ENCODE peak calls at places on chromosomes 6 and 20, in seven cellular contexts. O is GM23248, B is GM23338, W is OCI-LY7, T is PC-3, E is SK-N-SH, F is HCT116. U is an unnamed sample.

GRCh38 chr6:33160728-33161323 is 31.4 kb downstream of the COL11A2 start:
- DNase-seq in W (no peak), B (peak; percentile 61), T (peak; percentile 89), O (peak; percentile 92), F (peak; percentile 52), E (peak; percentile 21), U (no peak)

GRCh38 chr6:109296305-109296915 is 85.9 kb downstream of the CD164 start:
- DNase-seq in T (peak; percentile 35), B (no peak), F (no peak), O (peak; percentile 15), W (no peak), E (no peak), U (no peak)

GRCh38 chr6:149651056-149651455 is 2.5 kb upstream of the KATNA1 start:
- DNase-seq in F (no peak), O (no peak), E (no peak), B (no peak), T (no peak), W (peak; percentile 92), U (no peak)

GRCh38 chr6:106473807-106474206 is 113.3 kb downstream of the CRYBG1 start:
- DNase-seq in B (no peak), F (no peak), E (no peak), O (peak; percentile 85), W (no peak), T (peak; percentile 75), U (no peak)

GRCh38 chr6:48826884-48827701 is 636.0 kb downstream of the MMUT start:
- DNase-seq in B (no peak), T (peak; percentile 99), E (no peak), W (no peak), F (peak; percentile 99), O (peak; percentile 97), U (no peak)

GRCh38 chr20:2118783-2119182 is 17.2 kb downstream of the STK35 start:
- DNase-seq in B (no peak), F (no peak), O (no peak), W (no peak), T (no peak), E (no peak), U (no peak)

GRCh38 chr6:15036690-15037245 is 209.1 kb upstream of the JARID2 start:
- DNase-seq in W (no peak), F (no peak), E (peak; percentile 75), B (no peak), T (no peak), O (no peak), U (peak; percentile 34)

GRCh38 chr6:139686308-139686707 is 311.9 kb upstream of the CITED2 start:
- DNase-seq in O (peak; percentile 56), W (no peak), E (no peak), F (no peak), B (no peak), T (peak; percentile 44), U (no peak)

GRCh38 chr6:155708100-155708499 is 252.5 kb upstream of the NOX3 start:
- DNase-seq in F (no peak), B (no peak), E (peak; percentile 11), O (no peak), W (no peak), T (no peak), U (no peak)

GRCh38 chr20:15396900-15397299 is 1059.5 kb upstream of the FLRT3 start:
- DNase-seq in F (no peak), O (no peak), W (no peak), B (peak; percentile 53), T (no peak), E (no peak), U (peak; percentile 13)

DNA sequence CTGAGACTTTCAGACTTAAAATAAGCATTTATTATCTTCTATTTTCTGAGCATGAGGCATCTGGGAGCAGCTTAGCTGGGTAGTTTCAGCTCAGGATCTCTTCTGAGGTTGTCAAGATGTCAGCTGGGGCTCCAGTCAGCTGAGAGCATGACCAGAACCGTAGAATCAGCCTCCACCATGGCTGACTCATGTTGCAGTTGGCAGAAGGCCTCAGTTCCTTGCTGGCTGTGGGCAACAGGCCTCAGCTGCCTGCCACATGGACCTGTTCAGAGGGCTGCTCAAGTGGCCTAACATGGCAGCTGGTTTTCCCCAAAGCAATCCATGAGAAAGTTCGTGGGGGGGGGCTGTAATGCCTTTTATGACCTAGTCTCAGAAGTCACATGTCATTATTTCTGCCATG is 142.3 kb downstream of the LY86 start:
- DNase-seq in B (no peak), W (no peak), F (no peak), T (peak; percentile 71), O (peak; percentile 96), E (no peak), U (no peak)
- H3K27ac ChIP-seq in B (no peak overlapping the region), W (no peak overlapping the region), F (no peak overlapping the region), T (no peak overlapping the region), O (peak overlapping the region; percentile 54), E (no peak overlapping the region), U (no peak overlapping the region)

DNA sequence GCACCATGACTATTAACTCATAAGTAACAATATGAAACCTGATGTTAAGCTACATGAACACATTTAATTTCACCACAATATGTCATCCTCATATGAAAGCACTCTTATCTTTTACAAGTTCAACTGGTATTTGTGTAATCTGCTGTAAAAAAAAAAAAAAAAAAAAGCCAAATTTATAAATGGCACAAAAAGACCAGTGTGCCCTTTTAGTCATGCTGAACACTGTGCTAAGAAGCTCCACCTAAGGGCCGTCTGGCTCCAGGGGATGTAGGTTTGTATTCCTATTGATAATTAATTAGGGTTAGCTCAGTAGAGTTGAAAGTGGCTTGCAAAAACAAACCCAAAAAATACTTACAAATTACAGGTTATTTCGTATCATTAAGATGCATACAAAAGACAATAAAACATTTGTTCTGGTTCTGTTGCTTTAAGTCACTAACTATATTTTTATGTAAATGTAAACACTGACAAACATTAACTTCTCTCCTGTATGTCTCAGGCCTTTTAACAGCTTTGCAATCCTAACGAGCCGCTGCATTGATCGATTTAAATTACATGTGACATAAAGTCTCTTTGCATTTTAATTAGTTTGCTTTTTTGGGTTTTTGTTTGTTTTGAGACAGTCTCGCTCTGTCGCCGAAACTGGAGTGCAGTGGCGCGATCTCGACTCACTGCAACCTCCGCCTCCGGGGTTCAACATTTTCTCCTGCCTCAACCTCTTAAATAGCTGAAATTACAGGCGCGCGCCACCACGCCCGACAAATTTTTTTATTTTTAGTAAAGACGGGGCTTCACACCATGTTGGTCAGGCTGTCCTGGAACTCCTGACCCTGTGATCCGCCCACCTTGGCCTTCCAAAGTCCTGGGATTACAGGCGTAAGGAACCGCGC is 110.8 kb downstream of the HFE start:
- DNase-seq in O (peak; percentile 49), W (peak; percentile 84), F (peak; percentile 35), B (peak; percentile 51), E (no peak), T (peak; percentile 47), U (peak; percentile 46)
- TF ChIP-seq EZH2phosphoT487 in O (no peak), W (no peak), F (no peak), B (no peak), E (no peak), T (no peak), U (no peak)

GRCh38 chr6:6751197-6751596 is 162.7 kb downstream of the LY86 start:
- DNase-seq in W (no peak), E (no peak), O (no peak), F (no peak), T (no peak), B (no peak), U (no peak)
- H3K27ac ChIP-seq in W (no peak overlapping the region), E (no peak overlapping the region), O (no peak overlapping the region), F (peak overlapping the region; percentile 37), T (no peak overlapping the region), B (no peak overlapping the region), U (no peak overlapping the region)

GRCh38 chr6:67736161-67736560 is 898.9 kb upstream of the ADGRB3 start:
- DNase-seq in O (no peak), B (no peak), T (no peak), E (no peak), W (no peak), F (no peak), U (no peak)
- TF ChIP-seq EZH2phosphoT487 in O (no peak), B (no peak), T (no peak), E (no peak), W (no peak), F (no peak), U (no peak)

GRCh38 chr6:6978731-6979130 is 129.0 kb upstream of the RREB1 start:
- DNase-seq in O (no peak), T (peak; percentile 28), F (no peak), W (no peak), E (no peak), B (no peak), U (no peak)
- H3K27ac ChIP-seq in O (no peak overlapping the region), T (peak overlapping the region; percentile 18), F (no peak overlapping the region), W (no peak overlapping the region), E (no peak overlapping the region), B (no peak overlapping the region), U (no peak overlapping the region)

GRCh38 chr20:36093804-36094145 is 60.8 kb upstream of the EPB41L1 start:
- DNase-seq in E (no peak), F (no peak), B (no peak), T (peak; percentile 26), W (no peak), O (no peak), U (no peak)
- TF ChIP-seq EZH2phosphoT487 in E (no peak), F (no peak), B (no peak), T (no peak), W (no peak), O (no peak), U (no peak)

GRCh38 chr6:7311920-7312615 is 931 bp downstream of the SSR1 start:
- DNase-seq in T (peak; percentile 33), B (peak; percentile 31), O (peak; percentile 36), F (no peak), E (no peak), W (peak; percentile 23), U (peak; percentile 8)
- H3K27ac ChIP-seq in T (peak overlapping the region; percentile 53), B (peak overlapping the region; percentile 85), O (peak overlapping the region; percentile 88), F (peak overlapping the region; percentile 89), E (peak overlapping the region; percentile 89), W (peak overlapping the region; percentile 77), U (peak overlapping the region; percentile 87)